ENCODE peak calls at places on chromosomes 3 and 15, in six cellular contexts. M is IMR-90, E is fibroblast of lung, U is endodermal cell, R is adipocyte, F is NT2/D1. W is an unnamed sample.

GRCh38 chr15:91867581-91868026 is 14.1 kb downstream of the SLCO3A1 start:
- DNase-seq in M (peak), E (peak), U (peak), R (peak), F (no peak), W (peak)

GRCh38 chr3:182148360-182148759 is 436.6 kb downstream of the SOX2 start:
- DNase-seq in M (no peak), E (no peak), U (no peak), R (no peak), F (no peak), W (no peak)

GRCh38 chr3:125401402-125401801 is 26.3 kb upstream of the ZNF148 start:
- DNase-seq in M (peak), E (no peak), U (no peak), R (peak), F (no peak), W (peak)

GRCh38 chr15:63093486-63094205 is 28.0 kb upstream of the LACTB start:
- DNase-seq in M (peak), E (peak), U (peak), R (peak), F (peak), W (peak)

GRCh38 chr15:41262571-41262970 is 31.5 kb downstream of the CHP1 start:
- DNase-seq in M (no peak), E (no peak), U (no peak), R (no peak), F (no peak), W (no peak)

GRCh38 chr3:172082269-172082668 is 42.9 kb downstream of the FNDC3B start:
- DNase-seq in M (peak), E (peak), U (no peak), R (peak), F (no peak), W (peak)

GRCh38 chr3:113660901-113661300 is 35.5 kb downstream of the USF3 start:
- DNase-seq in M (peak), E (peak), U (no peak), R (no peak), F (no peak), W (no peak)

GRCh38 chr3:59237121-59237520 is 187.3 kb upstream of the CFAP20DC start:
- DNase-seq in M (peak), E (no peak), U (no peak), R (no peak), F (no peak), W (peak)

GRCh38 chr3:151971814-151972579 is 98.6 kb downstream of the SUCNR1 start:
- DNase-seq in M (peak), E (no peak), U (peak), R (no peak), F (no peak), W (no peak)

GRCh38 chr15:32855942-32856341 is 138.1 kb downstream of the GREM1 start:
- DNase-seq in M (peak), E (peak), U (peak), R (peak), F (peak), W (peak)

GRCh38 chr3:125202197-125202596 is 10.4 kb downstream of the SLC12A8 start:
- DNase-seq in M (peak), E (peak), U (no peak), R (no peak), F (no peak), W (no peak)

GRCh38 chr3:95399580-95399979 is 1336.7 kb downstream of the NSUN3 start:
- DNase-seq in M (no peak), E (no peak), U (no peak), R (no peak), F (no peak), W (no peak)

GRCh38 chr3:192851821-192852352 is 65.8 kb downstream of the MB21D2 start:
- DNase-seq in M (peak), E (peak), U (no peak), R (peak), F (no peak), W (peak)

GRCh38 chr3:161890147-161890625 is 393.6 kb downstream of the OTOL1 start:
- DNase-seq in M (peak), E (peak), U (peak), R (peak), F (no peak), W (peak)

GRCh38 chr15:66833372-66833771 is 131.3 kb downstream of the SMAD6 start:
- DNase-seq in M (no peak), E (no peak), U (no peak), R (no peak), F (no peak), W (no peak)

GRCh38 chr15:41994171-41994650 is 21.9 kb upstream of the EHD4 start:
- DNase-seq in M (no peak), E (no peak), U (no peak), R (no peak), F (no peak), W (no peak)

GRCh38 chr3:172447611-172448579 is at the start of gene GHSR:
- DNase-seq in M (no peak), E (no peak), U (peak), R (no peak), F (no peak), W (no peak)

GRCh38 chr3:71214797-71215196 is 368.7 kb downstream of the FOXP1 start:
- DNase-seq in M (no peak), E (no peak), U (no peak), R (no peak), F (no peak), W (no peak)

GRCh38 chr3:115512565-115513410 is 110.5 kb upstream of the GAP43 start:
- DNase-seq in M (peak), E (peak), U (peak), R (peak), F (peak), W (peak)

GRCh38 chr15:65517866-65518207 is 348 bp upstream of the DPP8 start:
- DNase-seq in M (no peak), E (no peak), U (no peak), R (no peak), F (no peak), W (no peak)

GRCh38 chr15:101107625-101108457 is 144.0 kb downstream of the CHSY1 start:
- DNase-seq in M (no peak), E (no peak), U (peak), R (no peak), F (no peak), W (no peak)

GRCh38 chr3:138921316-138922292 is 25.3 kb downstream of the FOXL2 start:
- DNase-seq in M (peak), E (peak), U (no peak), R (peak), F (no peak), W (peak)

GRCh38 chr3:113626513-113627371 is 69.7 kb downstream of the USF3 start:
- DNase-seq in M (peak), E (peak), U (peak), R (peak), F (peak), W (peak)

GRCh38 chr3:105996781-105997180 is 128.0 kb upstream of the CBLB start:
- DNase-seq in M (no peak), E (no peak), U (no peak), R (no peak), F (no peak), W (no peak)

GRCh38 chr3:13861461-13861860 is 18.4 kb downstream of the WNT7A start:
- DNase-seq in M (no peak), E (no peak), U (no peak), R (no peak), F (no peak), W (no peak)

DNA sequence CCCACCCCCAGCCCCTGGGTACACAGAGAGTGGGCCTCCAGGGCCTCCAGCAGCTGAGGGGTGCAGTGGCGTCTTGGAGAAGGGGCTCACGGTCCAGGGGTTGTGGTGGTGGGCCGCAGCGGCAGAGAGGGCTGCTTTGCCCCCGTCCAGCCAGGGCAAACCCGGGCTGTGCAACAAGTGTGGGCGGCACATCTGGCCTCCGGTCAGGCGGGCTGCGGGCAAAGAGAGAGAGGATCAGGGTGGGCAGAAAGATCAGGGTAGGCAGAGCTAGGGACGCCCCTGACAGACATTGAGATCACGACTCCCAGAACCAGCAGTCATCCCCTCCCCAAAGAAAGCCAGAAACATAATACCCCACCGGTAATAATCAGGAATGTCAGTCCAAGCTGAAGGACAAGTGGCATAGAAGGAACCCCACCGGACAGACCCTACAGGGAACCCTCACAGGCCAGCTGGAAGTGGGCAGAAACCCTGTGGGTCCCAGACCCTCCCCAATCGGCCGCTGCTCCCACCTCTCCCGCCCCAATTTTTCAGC is 6.8 kb downstream of the GATA2 start:
- DNase-seq in M (no peak), E (no peak), U (no peak), R (peak), F (no peak), W (peak)
- H3K4me3 ChIP-seq in M (peak), E (peak), U (peak), R (no peak), F (peak), W (peak)

GRCh38 chr3:126518779-126519177 is 1.2 kb upstream of the UROC1 start:
- DNase-seq in M (no peak), E (no peak), U (no peak), R (no peak), F (no peak), W (no peak)
- H3K9ac ChIP-seq in M (no peak), E (no peak), U (no peak), R (no peak), F (no peak), W (no peak)

DNA sequence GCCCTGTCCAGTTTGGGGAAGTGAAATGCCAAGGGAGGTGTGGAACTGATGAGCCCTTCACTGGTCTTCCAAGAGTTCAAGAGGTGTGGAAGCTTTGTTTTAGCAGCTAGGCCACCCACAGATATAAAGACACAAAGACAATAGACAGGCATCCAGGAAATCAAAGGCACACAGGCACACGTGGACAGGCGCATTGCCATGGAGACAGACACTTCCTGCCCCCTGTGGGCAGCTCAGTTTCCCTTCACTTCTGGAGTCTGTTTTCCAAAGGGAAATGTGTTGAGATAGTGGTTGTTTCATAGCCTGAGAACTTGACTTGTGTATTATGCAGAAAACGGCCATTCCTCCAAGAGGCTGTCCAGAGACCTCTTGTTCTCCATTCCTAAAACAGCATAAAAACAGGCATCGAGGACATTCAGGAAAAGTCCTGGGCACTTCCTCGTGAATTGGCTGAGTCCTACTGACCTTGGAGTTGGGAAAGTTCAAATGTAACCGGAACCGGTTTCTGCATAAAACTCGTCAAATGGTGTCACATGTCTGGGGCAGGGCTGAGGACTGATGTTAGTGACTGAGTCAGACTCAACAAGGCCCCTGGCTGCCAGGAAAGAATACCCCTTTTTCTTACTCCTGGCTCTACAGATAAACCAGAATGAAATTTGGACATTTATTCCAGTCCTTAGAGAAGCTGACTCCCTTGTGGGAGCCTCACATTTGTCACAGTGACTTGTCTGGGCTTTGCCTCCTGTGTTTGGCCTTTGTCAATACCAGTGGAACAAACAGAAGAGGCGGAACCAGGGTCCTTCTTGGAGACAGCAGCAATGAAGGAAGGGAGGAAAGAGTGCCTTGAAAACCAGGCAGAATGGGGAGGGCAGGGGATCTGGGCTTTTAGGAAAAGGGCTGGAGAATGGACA is 1.3 kb downstream of the ALPK3 start:
- DNase-seq in M (peak), E (peak), U (peak), R (no peak), F (peak), W (peak)
- H3K4me3 ChIP-seq in M (no peak), E (no peak), U (peak), R (no peak), F (peak), W (no peak)

DNA sequence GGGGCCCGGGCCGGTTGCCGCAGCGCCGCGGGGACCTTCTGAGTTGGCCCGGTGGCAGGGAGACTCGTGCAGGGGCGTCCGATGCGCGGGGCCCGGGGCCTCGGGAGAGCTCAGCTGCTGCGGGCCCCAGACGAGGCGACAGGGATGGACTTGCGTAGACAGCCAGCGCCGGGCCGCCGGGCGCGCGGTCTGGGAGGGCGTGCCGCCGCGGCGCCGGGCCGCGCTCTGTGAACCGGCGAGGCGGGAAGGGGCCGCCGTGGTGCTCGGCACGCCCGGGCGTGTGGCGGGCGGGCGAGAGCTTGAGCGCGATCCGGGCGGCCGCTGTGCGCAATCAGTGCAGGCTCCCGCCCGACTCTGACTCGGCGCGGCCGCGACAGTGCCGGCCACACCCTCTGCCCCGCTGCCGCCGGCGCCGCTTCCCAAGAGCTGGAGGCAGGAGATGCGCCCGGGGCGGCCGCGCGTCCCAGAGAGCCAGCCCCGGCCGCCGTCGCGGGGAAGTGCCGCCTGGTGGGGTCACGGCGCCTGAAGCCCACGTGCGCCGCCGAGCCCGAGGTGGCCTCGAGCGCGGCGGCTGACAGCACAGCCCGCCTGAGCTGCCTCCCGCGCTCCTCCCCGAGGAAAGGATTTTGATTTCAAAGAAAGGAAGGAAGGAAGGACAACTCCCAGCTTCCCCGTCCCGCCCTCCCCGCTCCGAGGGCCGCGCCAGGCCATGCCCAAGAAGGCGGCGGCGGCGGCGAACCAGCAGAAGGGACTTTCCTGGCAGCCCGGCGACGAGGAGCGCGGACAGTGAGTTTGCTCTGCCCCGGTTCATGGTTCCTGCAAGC is 669 bp downstream of the TLNRD1 start:
- DNase-seq in M (peak), E (peak), U (peak), R (peak), F (no peak), W (peak)
- H3K9ac ChIP-seq in M (peak), E (peak), U (peak), R (peak), F (peak), W (peak)

GRCh38 chr15:74958320-74958907 is 1.8 kb upstream of the RPP25 start:
- DNase-seq in M (no peak), E (no peak), U (peak), R (peak), F (peak), W (peak)

GRCh38 chr15:74960286-74960685 is 3.7 kb upstream of the RPP25 start:
- DNase-seq in M (no peak), E (no peak), U (no peak), R (no peak), F (no peak), W (no peak)

GRCh38 chr15:74958908-74959642 is 2.5 kb upstream of the RPP25 start:
- DNase-seq in M (no peak), E (no peak), U (peak), R (no peak), F (peak), W (no peak)

GRCh38 chr15:74960995-74961588 is 4.5 kb upstream of the RPP25 start:
- DNase-seq in M (peak), E (no peak), U (no peak), R (no peak), F (no peak), W (no peak)

GRCh38 chr15:74959643-74959939 is 3.0 kb upstream of the RPP25 start:
- DNase-seq in M (no peak), E (no peak), U (no peak), R (no peak), F (no peak), W (no peak)
- H3K4me3 ChIP-seq in M (no peak), E (no peak), U (no peak), R (no peak), F (peak), W (no peak)

GRCh38 chr3:118990818-118991560 is 43.7 kb downstream of the IGSF11 start:
- DNase-seq in M (no peak), E (no peak), U (no peak), R (no peak), F (no peak), W (no peak)

GRCh38 chr3:118991775-118992174 is 42.9 kb downstream of the IGSF11 start:
- DNase-seq in M (no peak), E (no peak), U (no peak), R (no peak), F (no peak), W (no peak)

GRCh38 chr3:118987466-118987865 is 47.2 kb downstream of the IGSF11 start:
- DNase-seq in M (peak), E (peak), U (peak), R (peak), F (no peak), W (peak)

GRCh38 chr3:118986734-118987133 is 47.9 kb downstream of the IGSF11 start:
- DNase-seq in M (no peak), E (no peak), U (no peak), R (no peak), F (no peak), W (no peak)

GRCh38 chr3:118988198-118988842 is 46.3 kb downstream of the IGSF11 start:
- DNase-seq in M (no peak), E (no peak), U (no peak), R (no peak), F (no peak), W (no peak)
- H3K9ac ChIP-seq in M (no peak), E (no peak), U (no peak), R (no peak), F (no peak), W (no peak)

GRCh38 chr3:189424922-189425321 is 206.3 kb upstream of the TP63 start:
- DNase-seq in M (no peak), E (no peak), U (no peak), R (no peak), F (no peak), W (no peak)
- H3K4me3 ChIP-seq in M (no peak), E (no peak), U (no peak), R (no peak), F (no peak), W (no peak)

DNA sequence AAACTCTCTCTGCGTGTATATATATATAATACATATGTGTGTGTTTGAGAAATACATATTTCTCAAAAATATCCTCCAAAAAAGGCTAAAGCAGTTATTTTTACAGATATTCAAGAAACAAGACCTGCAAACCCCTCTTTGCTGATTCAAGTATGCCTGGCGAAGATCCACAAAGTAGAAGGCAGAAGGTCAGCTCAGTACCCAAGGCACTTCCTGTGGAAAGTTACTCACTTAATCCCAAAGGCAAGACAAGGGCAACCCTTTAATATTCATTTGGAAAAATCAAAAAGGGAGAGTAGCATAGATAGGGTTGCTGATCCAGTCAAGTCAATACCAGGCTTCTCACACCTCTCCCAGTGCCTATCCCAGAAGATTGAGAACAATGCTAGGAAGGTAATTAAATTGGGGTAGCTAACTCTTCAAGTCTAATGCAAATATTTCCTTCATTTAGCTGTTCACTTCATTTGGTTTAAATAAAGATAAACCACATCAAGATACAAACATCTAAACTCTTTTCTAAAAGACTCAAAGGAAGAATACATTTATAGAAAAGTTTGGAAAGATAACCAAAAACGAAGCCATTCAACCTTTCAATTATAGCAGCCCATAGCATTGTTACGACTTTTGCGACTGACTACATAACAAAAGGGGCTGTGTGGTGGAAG is 7.2 kb downstream of the COX17 start:
- DNase-seq in M (no peak), E (peak), U (no peak), R (no peak), F (no peak), W (peak)
- H3K9ac ChIP-seq in M (no peak), E (no peak), U (no peak), R (no peak), F (no peak), W (no peak)

GRCh38 chr15:75449585-75450306 is 1.7 kb downstream of the SIN3A start:
- DNase-seq in M (no peak), E (no peak), U (no peak), R (no peak), F (no peak), W (peak)
- H3K4me3 ChIP-seq in M (peak), E (peak), U (peak), R (peak), F (peak), W (peak)

W was measured in GM23248.